ENCODE peak calls at places on chromosome 11, in four cellular contexts. One of them, this sample, is unnamed.

GRCh38 chr11:2413735-2414579 is 13.4 kb downstream of the TSSC4 start:
- DNase-seq in RKO: no peak
- DNase-seq in NCI-H1105: peak
- DNase-seq in activated T-helper 1 cell treated with Interleukin-2 at 50 U/mL for 16 hours: no peak
- DNase-seq in this sample: no peak

GRCh38 chr11:116052603-116053537 is 548.7 kb upstream of the CADM1 start:
- DNase-seq in RKO: no peak
- DNase-seq in NCI-H1105: peak
- DNase-seq in activated T-helper 1 cell treated with Interleukin-2 at 50 U/mL for 16 hours: no peak
- DNase-seq in this sample: peak

GRCh38 chr11:69301491-69302401 is 7.8 kb downstream of the MYEOV start:
- DNase-seq in RKO: peak
- DNase-seq in NCI-H1105: peak
- DNase-seq in activated T-helper 1 cell treated with Interleukin-2 at 50 U/mL for 16 hours: no peak
- DNase-seq in this sample: peak

GRCh38 chr11:85764796-85765195 is 46.1 kb downstream of the SYTL2 start:
- DNase-seq in RKO: no peak
- DNase-seq in NCI-H1105: no peak
- DNase-seq in activated T-helper 1 cell treated with Interleukin-2 at 50 U/mL for 16 hours: no peak
- DNase-seq in this sample: no peak

GRCh38 chr11:89267660-89268302 is 90.1 kb downstream of the TYR start:
- DNase-seq in RKO: no peak
- DNase-seq in NCI-H1105: no peak
- DNase-seq in activated T-helper 1 cell treated with Interleukin-2 at 50 U/mL for 16 hours: no peak
- DNase-seq in this sample: no peak

GRCh38 chr11:94948070-94948617 is 25.2 kb downstream of the CWC15 start:
- DNase-seq in RKO: no peak
- DNase-seq in NCI-H1105: no peak
- DNase-seq in activated T-helper 1 cell treated with Interleukin-2 at 50 U/mL for 16 hours: no peak
- DNase-seq in this sample: no peak

GRCh38 chr11:69854719-69855118 is 35.5 kb upstream of the FGF3 start:
- DNase-seq in RKO: peak
- DNase-seq in NCI-H1105: no peak
- DNase-seq in activated T-helper 1 cell treated with Interleukin-2 at 50 U/mL for 16 hours: no peak
- DNase-seq in this sample: no peak

GRCh38 chr11:105230586-105230985 is 91.0 kb upstream of the CARD18 start:
- DNase-seq in RKO: no peak
- DNase-seq in NCI-H1105: no peak
- DNase-seq in activated T-helper 1 cell treated with Interleukin-2 at 50 U/mL for 16 hours: no peak
- DNase-seq in this sample: no peak

GRCh38 chr11:12599408-12600143 is 74.6 kb upstream of the TEAD1 start:
- DNase-seq in RKO: peak
- DNase-seq in NCI-H1105: no peak
- DNase-seq in activated T-helper 1 cell treated with Interleukin-2 at 50 U/mL for 16 hours: no peak
- DNase-seq in this sample: peak

GRCh38 chr11:129992161-129992944 is 10.3 kb downstream of the PRDM10 start:
- DNase-seq in RKO: no peak
- DNase-seq in NCI-H1105: peak
- DNase-seq in activated T-helper 1 cell treated with Interleukin-2 at 50 U/mL for 16 hours: peak
- DNase-seq in this sample: peak

GRCh38 chr11:65975771-65976170 is 14.2 kb downstream of the SART1 start:
- DNase-seq in RKO: no peak
- DNase-seq in NCI-H1105: no peak
- DNase-seq in activated T-helper 1 cell treated with Interleukin-2 at 50 U/mL for 16 hours: no peak
- DNase-seq in this sample: no peak

GRCh38 chr11:118436639-118437045 is 350 bp downstream of the KMT2A start:
- DNase-seq in RKO: peak
- DNase-seq in NCI-H1105: no peak
- DNase-seq in activated T-helper 1 cell treated with Interleukin-2 at 50 U/mL for 16 hours: no peak
- DNase-seq in this sample: no peak